ENCODE peak calls at places on chromosomes 16 and 17, in four cellular contexts. One of them, this sample, is unnamed.

GRCh38 chr16:9047689-9048301 is 43.6 kb upstream of the HAPSTR1 start:
- DNase-seq in spleen: peak; percentile 77
- DNase-seq in breast epithelium: peak; percentile 85
- DNase-seq in tibial artery: peak; percentile 97
- DNase-seq in this sample: peak; percentile 46

GRCh38 chr16:72434159-72434558 is 262.2 kb upstream of the PMFBP1 start:
- DNase-seq in spleen: no peak
- DNase-seq in breast epithelium: no peak
- DNase-seq in tibial artery: no peak
- DNase-seq in this sample: no peak

GRCh38 chr16:54991525-54991924 is 60.9 kb downstream of the IRX5 start:
- DNase-seq in spleen: no peak
- DNase-seq in breast epithelium: no peak
- DNase-seq in tibial artery: no peak
- DNase-seq in this sample: no peak

GRCh38 chr17:4304417-4305027 is 40.7 kb upstream of the ANKFY1 start:
- DNase-seq in spleen: no peak
- DNase-seq in breast epithelium: no peak
- DNase-seq in tibial artery: no peak
- DNase-seq in this sample: no peak

GRCh38 chr17:4163951-4164350 is 21.0 kb downstream of the CYB5D2 start:
- DNase-seq in spleen: no peak
- DNase-seq in breast epithelium: no peak
- DNase-seq in tibial artery: no peak
- DNase-seq in this sample: no peak

GRCh38 chr17:42016411-42016831 is 818 bp downstream of the DNAJC7 start:
- DNase-seq in spleen: peak; percentile 70
- DNase-seq in breast epithelium: no peak
- DNase-seq in tibial artery: no peak
- DNase-seq in this sample: no peak

GRCh38 chr17:4580291-4580690 is 4.0 kb upstream of the SMTNL2 start:
- DNase-seq in spleen: peak; percentile 46
- DNase-seq in breast epithelium: no peak
- DNase-seq in tibial artery: no peak
- DNase-seq in this sample: no peak

GRCh38 chr17:29909604-29910003 is 20.4 kb downstream of the SSH2 start:
- DNase-seq in spleen: no peak
- DNase-seq in breast epithelium: no peak
- DNase-seq in tibial artery: no peak
- DNase-seq in this sample: no peak

GRCh38 chr16:89506791-89507191 is 1.4 kb upstream of the SPG7 start:
- DNase-seq in spleen: no peak
- DNase-seq in breast epithelium: no peak
- DNase-seq in tibial artery: no peak
- DNase-seq in this sample: no peak

DNA sequence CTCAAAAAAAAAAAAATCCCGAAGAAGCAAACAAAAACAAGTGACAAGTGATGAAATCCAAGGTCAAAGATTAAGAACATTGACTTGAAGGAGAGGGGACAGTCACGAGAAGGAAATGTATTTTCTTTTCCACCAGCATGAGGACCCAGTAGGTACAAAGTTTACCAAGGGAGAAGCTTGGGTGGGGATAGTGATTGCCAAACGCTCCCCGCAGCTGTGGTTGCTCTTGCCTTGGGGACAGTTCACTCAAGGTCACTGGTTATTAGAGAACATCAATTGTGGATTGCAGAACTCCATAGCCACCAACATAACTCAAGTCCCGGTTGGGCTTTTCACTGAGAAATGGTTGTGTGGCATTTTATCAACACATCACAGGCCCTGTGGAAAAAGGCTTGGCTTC is 27.0 kb downstream of the RSL1D1 start:
- DNase-seq in spleen: peak; percentile 79
- DNase-seq in breast epithelium: no peak
- DNase-seq in tibial artery: peak; percentile 76
- DNase-seq in this sample: no peak
- H3K27ac ChIP-seq in spleen: peak overlapping the region; percentile 56
- H3K27ac ChIP-seq in breast epithelium: no peak overlapping the region
- H3K27ac ChIP-seq in tibial artery: peak overlapping the region; percentile 8
- H3K27ac ChIP-seq in this sample: no peak overlapping the region

GRCh38 chr16:86522639-86523038 is 12.3 kb downstream of the FOXF1 start:
- DNase-seq in spleen: peak; percentile 55
- DNase-seq in breast epithelium: no peak
- DNase-seq in tibial artery: no peak
- DNase-seq in this sample: no peak

GRCh38 chr16:86523166-86523740 is 12.9 kb downstream of the FOXF1 start:
- DNase-seq in spleen: peak; percentile 42
- DNase-seq in breast epithelium: no peak
- DNase-seq in tibial artery: no peak
- DNase-seq in this sample: no peak

GRCh38 chr16:86519649-86520316 is 9.5 kb downstream of the FOXF1 start:
- DNase-seq in spleen: peak; percentile 85
- DNase-seq in breast epithelium: no peak
- DNase-seq in tibial artery: no peak
- DNase-seq in this sample: no peak

GRCh38 chr16:86520317-86521210 is 10.2 kb downstream of the FOXF1 start:
- DNase-seq in spleen: peak; percentile 50
- DNase-seq in breast epithelium: no peak
- DNase-seq in tibial artery: no peak
- DNase-seq in this sample: no peak

DNA sequence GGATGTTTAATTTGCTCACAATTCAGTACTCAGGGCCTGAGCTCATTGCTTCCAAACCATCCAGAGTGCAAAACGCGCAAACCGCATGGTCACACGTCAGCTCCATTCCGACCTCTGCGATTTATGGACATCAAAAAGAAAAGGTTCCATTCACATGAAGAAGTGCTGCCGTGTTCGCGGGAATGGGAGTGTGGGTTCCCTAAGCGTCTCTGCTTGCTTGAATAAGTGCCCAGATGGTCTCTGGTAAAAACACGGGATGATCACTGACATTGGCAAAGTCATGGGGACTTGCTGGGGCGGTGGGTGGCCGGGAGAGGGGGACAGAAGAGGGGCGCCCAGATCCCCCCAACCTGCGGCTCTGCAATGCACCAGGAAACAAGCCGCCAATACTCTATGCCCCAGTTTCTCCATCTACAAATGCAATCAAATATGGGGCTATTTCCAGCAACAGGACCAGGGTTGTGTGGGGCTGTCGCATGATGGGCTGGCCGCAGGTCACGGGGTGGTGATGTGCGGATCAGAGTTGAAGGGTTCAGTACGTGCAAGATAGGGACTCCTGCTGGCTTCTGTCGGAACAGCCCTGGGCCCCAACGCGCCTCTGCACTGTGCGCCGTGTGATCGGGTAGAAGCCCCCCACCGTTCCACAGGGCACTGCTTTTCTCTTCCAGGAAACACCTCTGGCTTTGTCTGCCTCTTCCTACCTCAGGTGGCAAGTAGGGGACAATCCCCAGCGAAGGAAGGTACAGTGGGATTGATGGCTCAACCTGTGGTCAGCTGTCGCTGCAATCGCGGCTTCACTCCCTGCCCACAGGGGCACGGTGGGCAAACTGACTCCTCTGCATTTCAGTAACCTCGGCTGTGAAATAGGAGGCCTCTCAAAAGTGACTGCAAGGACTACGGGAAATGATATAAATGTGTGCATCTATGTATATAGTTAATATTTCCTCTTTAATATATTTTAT is 11.2 kb downstream of the FOXF1 start:
- DNase-seq in spleen: peak; percentile 55
- DNase-seq in breast epithelium: no peak
- DNase-seq in tibial artery: no peak
- DNase-seq in this sample: no peak
- H3K27ac ChIP-seq in spleen: no peak overlapping the region
- H3K27ac ChIP-seq in breast epithelium: no peak overlapping the region
- H3K27ac ChIP-seq in tibial artery: no peak overlapping the region
- H3K27ac ChIP-seq in this sample: no peak overlapping the region

GRCh38 chr17:18261659-18262058 is 1.2 kb downstream of the MIEF2 start:
- DNase-seq in spleen: no peak
- DNase-seq in breast epithelium: no peak
- DNase-seq in tibial artery: no peak
- DNase-seq in this sample: no peak
- H3K27ac ChIP-seq in spleen: peak overlapping the region; percentile 93
- H3K27ac ChIP-seq in breast epithelium: peak overlapping the region; percentile 95
- H3K27ac ChIP-seq in tibial artery: peak overlapping the region; percentile 98
- H3K27ac ChIP-seq in this sample: no peak overlapping the region

GRCh38 chr17:48391460-48391859 is 38.6 kb downstream of the SKAP1 start:
- DNase-seq in spleen: no peak
- DNase-seq in breast epithelium: no peak
- DNase-seq in tibial artery: no peak
- DNase-seq in this sample: no peak
- H3K27ac ChIP-seq in spleen: no peak overlapping the region
- H3K27ac ChIP-seq in breast epithelium: no peak overlapping the region
- H3K27ac ChIP-seq in tibial artery: no peak overlapping the region
- H3K27ac ChIP-seq in this sample: no peak overlapping the region

DNA sequence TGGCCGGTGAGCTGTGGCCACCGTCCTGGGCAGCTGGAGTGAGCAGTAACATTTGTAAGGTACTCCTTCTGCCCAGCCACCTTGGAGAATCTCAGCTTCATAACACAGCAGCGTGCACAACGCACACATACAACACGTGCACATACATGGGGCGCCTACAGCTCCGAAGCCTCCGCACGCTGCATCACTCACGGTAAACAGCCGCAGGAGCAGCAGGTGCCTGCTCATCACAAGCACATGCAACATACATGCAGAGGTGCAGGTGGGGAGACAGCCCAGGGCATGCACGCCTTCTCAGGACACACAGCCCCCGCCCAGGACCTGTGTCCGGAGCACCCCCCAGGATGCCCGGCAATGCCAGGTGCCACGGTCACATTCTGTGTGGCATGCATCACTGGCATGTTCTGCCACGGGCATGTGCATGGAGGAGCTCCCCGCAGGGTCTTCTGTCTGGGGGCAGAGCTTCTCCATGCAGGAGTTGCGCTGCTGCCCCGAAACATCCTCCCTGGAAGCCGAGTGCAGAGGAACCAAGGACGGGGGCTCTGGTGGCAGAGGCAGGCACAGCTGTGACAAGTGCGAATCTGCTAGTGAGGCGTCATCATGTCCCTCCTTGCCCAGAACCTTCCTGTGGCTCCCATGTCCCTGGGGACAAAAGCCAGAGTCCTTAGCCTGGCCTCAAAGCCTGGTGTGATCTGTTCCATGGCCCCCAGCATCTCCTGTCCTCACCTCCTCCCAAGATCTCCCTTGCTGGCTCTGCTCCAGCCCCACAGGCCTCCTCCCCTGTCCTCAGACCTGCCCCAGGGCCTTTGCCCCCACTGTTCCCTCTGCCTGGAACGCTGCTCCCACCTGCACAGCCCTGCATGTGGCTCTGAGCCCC is 184.0 kb upstream of the GSE1 start:
- DNase-seq in spleen: peak; percentile 68
- DNase-seq in breast epithelium: no peak
- DNase-seq in tibial artery: no peak
- DNase-seq in this sample: no peak
- H3K27ac ChIP-seq in spleen: no peak overlapping the region
- H3K27ac ChIP-seq in breast epithelium: no peak overlapping the region
- H3K27ac ChIP-seq in tibial artery: no peak overlapping the region
- H3K27ac ChIP-seq in this sample: no peak overlapping the region

DNA sequence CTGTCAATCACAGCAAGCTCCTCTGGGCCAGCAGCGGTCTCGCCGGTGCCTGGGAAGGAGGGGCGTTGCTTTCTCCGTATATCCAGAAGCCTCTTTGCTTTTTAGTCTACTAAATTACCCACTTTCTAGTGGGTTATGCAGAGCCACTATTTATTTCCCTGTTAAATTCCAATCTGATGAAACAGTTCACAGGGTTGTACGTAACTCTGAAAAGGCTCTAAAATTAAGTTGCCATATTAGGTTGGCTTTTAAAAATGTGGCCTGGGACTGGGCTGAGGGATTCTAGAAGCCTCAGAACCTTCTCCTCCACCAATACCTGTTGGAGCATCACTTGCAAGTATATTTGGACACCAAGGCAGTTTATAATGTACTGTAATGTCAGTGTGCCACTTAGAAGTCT is 27.2 kb downstream of the MARCHF10 start:
- DNase-seq in spleen: no peak
- DNase-seq in breast epithelium: no peak
- DNase-seq in tibial artery: no peak
- DNase-seq in this sample: no peak
- H3K27ac ChIP-seq in spleen: no peak overlapping the region
- H3K27ac ChIP-seq in breast epithelium: peak overlapping the region; percentile 32
- H3K27ac ChIP-seq in tibial artery: no peak overlapping the region
- H3K27ac ChIP-seq in this sample: no peak overlapping the region

GRCh38 chr17:7851438-7852261 is 3.2 kb upstream of the TMEM88 start:
- DNase-seq in spleen: peak; percentile 98
- DNase-seq in breast epithelium: peak; percentile 80
- DNase-seq in tibial artery: peak; percentile 93
- DNase-seq in this sample: peak; percentile 71
- H3K27ac ChIP-seq in spleen: peak overlapping the region; percentile 79
- H3K27ac ChIP-seq in breast epithelium: peak overlapping the region; percentile 35
- H3K27ac ChIP-seq in tibial artery: no peak overlapping the region
- H3K27ac ChIP-seq in this sample: peak overlapping the region; percentile 52

GRCh38 chr16:81450783-81451491 is 6.3 kb downstream of the CMIP start:
- DNase-seq in spleen: no peak
- DNase-seq in breast epithelium: no peak
- DNase-seq in tibial artery: no peak
- DNase-seq in this sample: no peak

GRCh38 chr16:81448154-81449131 is 3.8 kb downstream of the CMIP start:
- DNase-seq in spleen: no peak
- DNase-seq in breast epithelium: no peak
- DNase-seq in tibial artery: no peak
- DNase-seq in this sample: no peak

GRCh38 chr16:81451753-81452680 is 7.4 kb downstream of the CMIP start:
- DNase-seq in spleen: no peak
- DNase-seq in breast epithelium: no peak
- DNase-seq in tibial artery: no peak
- DNase-seq in this sample: no peak

GRCh38 chr16:81449241-81449640 is 4.6 kb downstream of the CMIP start:
- DNase-seq in spleen: no peak
- DNase-seq in breast epithelium: no peak
- DNase-seq in tibial artery: no peak
- DNase-seq in this sample: no peak

GRCh38 chr16:81449899-81450608 is 5.4 kb downstream of the CMIP start:
- DNase-seq in spleen: no peak
- DNase-seq in breast epithelium: no peak
- DNase-seq in tibial artery: no peak
- DNase-seq in this sample: no peak
- H3K27ac ChIP-seq in spleen: peak overlapping the region; percentile 53
- H3K27ac ChIP-seq in breast epithelium: no peak overlapping the region
- H3K27ac ChIP-seq in tibial artery: no peak overlapping the region
- H3K27ac ChIP-seq in this sample: no peak overlapping the region

DNA sequence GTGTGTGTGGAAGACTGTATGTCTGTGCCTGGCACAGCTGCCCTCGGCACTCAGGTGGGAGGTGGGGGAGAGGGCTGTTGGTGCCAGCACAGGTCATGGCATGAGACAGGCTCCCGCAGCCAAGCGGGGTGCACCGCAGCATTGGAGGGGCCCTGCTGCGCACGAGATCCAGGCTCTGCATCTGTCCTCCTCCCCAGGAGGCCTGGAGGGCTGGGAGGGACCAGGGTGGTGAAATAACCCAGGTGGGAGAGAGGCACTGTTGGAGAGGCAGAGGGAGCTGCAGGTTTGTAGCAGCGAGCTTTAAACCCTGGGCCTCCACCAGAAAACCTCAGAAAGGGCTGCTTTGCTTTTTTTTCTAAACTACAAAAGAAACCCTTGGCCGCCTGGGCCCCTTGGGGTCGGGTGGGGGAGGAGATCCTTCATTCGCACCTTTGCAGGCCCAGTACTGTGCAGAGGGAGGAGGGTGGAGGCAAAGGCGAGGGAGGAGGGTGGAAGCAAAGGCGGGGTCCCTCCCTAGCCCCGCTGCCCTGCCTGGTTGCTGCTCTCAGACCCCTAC is 241.7 kb downstream of the SEC14L1 start:
- DNase-seq in spleen: no peak
- DNase-seq in breast epithelium: no peak
- DNase-seq in tibial artery: no peak
- DNase-seq in this sample: no peak
- H3K27ac ChIP-seq in spleen: peak overlapping the region; percentile 94
- H3K27ac ChIP-seq in breast epithelium: peak overlapping the region; percentile 81
- H3K27ac ChIP-seq in tibial artery: peak overlapping the region; percentile 97
- H3K27ac ChIP-seq in this sample: no peak overlapping the region

This sample was measured in caudate nucleus.